ENCODE peak calls at places on chromosome 16, in ten cellular contexts. N is mesendoderm, W is OCI-LY7, X is right atrium auricular region, U is heart left ventricle, I is upper lobe of right lung, K is PC-9, L is GM23248, A is gastrocnemius medialis, E is mesenchymal stem cell. S is an unnamed sample. For H3K4me1, the result is how much of the 10 kb centered on the place peaks cover.

GRCh38 chr16:22948058-22948602 is 134.2 kb downstream of the HS3ST2 start:
- DNase-seq in N (peak), W (no peak), X (no peak), U (no peak), I (no peak), K (no peak), L (peak), A (no peak), E (no peak), S (no peak)

GRCh38 chr16:31191697-31192428 is 10.7 kb downstream of the PYCARD start:
- DNase-seq in N (no peak), W (no peak), X (no peak), U (no peak), I (no peak), K (no peak), L (no peak), A (no peak), E (no peak), S (no peak)

GRCh38 chr16:86078121-86078600 is 179.2 kb downstream of the IRF8 start:
- DNase-seq in N (no peak), W (no peak), X (no peak), U (no peak), I (peak), K (no peak), L (no peak), A (no peak), E (no peak), S (no peak)

GRCh38 chr16:10828851-10829331 is 10.3 kb upstream of the TVP23A start:
- DNase-seq in N (no peak), W (no peak), X (peak), U (peak), I (peak), K (no peak), L (peak), A (peak), E (no peak), S (peak)

GRCh38 chr16:66435896-66436295 is 8.8 kb downstream of the BEAN1 start:
- DNase-seq in N (no peak), W (no peak), X (no peak), U (no peak), I (no peak), K (no peak), L (no peak), A (no peak), E (no peak), S (no peak)

GRCh38 chr16:66651474-66651765 is 45.1 kb downstream of the CMTM4 start:
- DNase-seq in N (peak), W (no peak), X (no peak), U (no peak), I (no peak), K (no peak), L (no peak), A (no peak), E (no peak), S (no peak)

GRCh38 chr16:64196444-64196843 is 925.4 kb downstream of the CDH11 start:
- DNase-seq in N (no peak), W (no peak), X (no peak), U (no peak), I (no peak), K (no peak), L (peak), A (no peak), E (peak), S (peak)

GRCh38 chr16:86697715-86698114 is 119.4 kb downstream of the FOXL1 start:
- DNase-seq in N (no peak), W (no peak), X (no peak), U (no peak), I (no peak), K (no peak), L (peak), A (no peak), E (no peak), S (no peak)

GRCh38 chr16:56298948-56299602 is 107.8 kb downstream of the GNAO1 start:
- DNase-seq in N (no peak), W (no peak), X (no peak), U (peak), I (no peak), K (no peak), L (no peak), A (no peak), E (no peak), S (no peak)

GRCh38 chr16:84885024-84885910 is 65.5 kb downstream of the CRISPLD2 start:
- DNase-seq in N (peak), W (no peak), X (peak), U (peak), I (no peak), K (no peak), L (no peak), A (no peak), E (no peak), S (peak)

GRCh38 chr16:6076631-6077030 is 979.0 kb upstream of the EEF2KMT start:
- DNase-seq in N (no peak), W (no peak), X (no peak), U (no peak), I (no peak), K (no peak), L (no peak), A (no peak), E (no peak), S (no peak)

GRCh38 chr16:28543072-28543471 is 4.3 kb upstream of the NUPR1 start:
- DNase-seq in N (no peak), W (peak), X (no peak), U (peak), I (peak), K (peak), L (no peak), A (peak), E (no peak), S (no peak)

GRCh38 chr16:67489401-67490083 is 6.2 kb upstream of the AGRP start:
- DNase-seq in N (peak), W (peak), X (no peak), U (no peak), I (no peak), K (no peak), L (no peak), A (no peak), E (peak), S (no peak)

GRCh38 chr16:84952335-84953050 is 58.8 kb downstream of the ZDHHC7 start:
- DNase-seq in N (peak), W (peak), X (peak), U (peak), I (peak), K (peak), L (peak), A (peak), E (peak), S (peak)

GRCh38 chr16:35176449-35176848 is 1717.0 kb downstream of the TP53TG3F start:
- DNase-seq in N (no peak), W (no peak), X (peak), U (peak), I (no peak), K (no peak), L (no peak), A (no peak), E (no peak), S (no peak)

GRCh38 chr16:7369181-7369580 is 36.5 kb downstream of the RBFOX1 start:
- DNase-seq in N (no peak), W (no peak), X (no peak), U (no peak), I (no peak), K (no peak), L (no peak), A (no peak), E (no peak), S (no peak)

GRCh38 chr16:14050297-14051027 is 20.7 kb upstream of the MRTFB start:
- DNase-seq in N (peak), W (no peak), X (no peak), U (no peak), I (no peak), K (peak), L (no peak), A (no peak), E (no peak), S (no peak)

GRCh38 chr16:617855-618254 is 12.9 kb upstream of the WFIKKN1 start:
- DNase-seq in N (no peak), W (no peak), X (no peak), U (no peak), I (peak), K (no peak), L (no peak), A (no peak), E (no peak), S (peak)

GRCh38 chr16:615122-615521 is 15.7 kb upstream of the WFIKKN1 start:
- DNase-seq in N (no peak), W (no peak), X (no peak), U (no peak), I (no peak), K (no peak), L (no peak), A (no peak), E (no peak), S (peak)

GRCh38 chr16:619476-620100 is 11.2 kb upstream of the WFIKKN1 start:
- DNase-seq in N (no peak), W (no peak), X (no peak), U (no peak), I (peak), K (no peak), L (no peak), A (no peak), E (no peak), S (peak)

GRCh38 chr16:620700-621525 is 9.9 kb upstream of the WFIKKN1 start:
- DNase-seq in N (no peak), W (no peak), X (no peak), U (peak), I (no peak), K (no peak), L (no peak), A (no peak), E (no peak), S (peak)

GRCh38 chr16:616771-617586 is 13.8 kb upstream of the WFIKKN1 start:
- DNase-seq in N (no peak), W (no peak), X (no peak), U (no peak), I (peak), K (no peak), L (no peak), A (no peak), E (no peak), S (peak)
- H3K27ac ChIP-seq in N (no peak), W (no peak), X (no peak), U (no peak), I (peak), K (no peak), L (no peak), A (no peak), E (no peak), S (no peak)

GRCh38 chr16:12513057-12513790 is 290.5 kb downstream of the CPPED1 start:
- DNase-seq in N (no peak), W (no peak), X (no peak), U (no peak), I (no peak), K (no peak), L (no peak), A (no peak), E (no peak), S (no peak)
- H3K4me1 ChIP-seq in N (under half), W (under half), X (under half), U (under half), I (under half), K (under half), L (under half), A (under half), E (under half), S (under half)

GRCh38 chr16:2474877-2475412 is at the start of gene TBC1D24:
- DNase-seq in N (peak), W (peak), X (peak), U (peak), I (peak), K (peak), L (peak), A (peak), E (peak), S (peak)

GRCh38 chr16:2472885-2473284 is 1.8 kb downstream of the NTN3 start:
- DNase-seq in N (no peak), W (no peak), X (no peak), U (no peak), I (no peak), K (no peak), L (no peak), A (no peak), E (no peak), S (no peak)

GRCh38 chr16:2472488-2472864 is 1.4 kb downstream of the NTN3 start:
- DNase-seq in N (no peak), W (no peak), X (no peak), U (no peak), I (no peak), K (no peak), L (no peak), A (no peak), E (no peak), S (no peak)

GRCh38 chr16:2473999-2474876 is 689 bp upstream of the TBC1D24 start:
- DNase-seq in N (no peak), W (peak), X (no peak), U (peak), I (peak), K (no peak), L (peak), A (no peak), E (peak), S (peak)

DNA sequence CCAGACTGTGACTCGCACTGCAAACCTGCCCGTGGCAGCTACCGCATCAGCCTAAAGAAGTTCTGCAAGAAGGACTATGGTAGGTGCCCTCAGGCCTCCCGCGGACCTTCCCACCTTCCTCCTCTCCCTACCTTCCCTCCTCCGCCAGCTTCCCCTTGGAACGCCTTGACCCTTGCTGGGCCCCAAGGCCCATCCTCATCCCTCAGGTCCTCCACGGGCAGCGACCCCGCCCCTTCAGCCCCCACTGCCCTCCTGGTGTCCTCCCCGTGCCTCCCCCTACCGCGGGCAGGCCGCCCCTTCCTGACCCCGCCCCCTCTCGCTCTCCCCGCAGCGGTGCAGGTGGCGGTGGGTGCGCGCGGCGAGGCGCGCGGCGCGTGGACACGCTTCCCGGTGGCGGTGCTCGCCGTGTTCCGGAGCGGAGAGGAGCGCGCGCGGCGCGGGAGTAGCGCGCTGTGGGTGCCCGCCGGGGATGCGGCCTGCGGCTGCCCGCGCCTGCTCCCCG is 1.5 kb upstream of the TBC1D24 start:
- DNase-seq in N (no peak), W (peak), X (no peak), U (no peak), I (no peak), K (peak), L (no peak), A (no peak), E (no peak), S (no peak)
- H3K27ac ChIP-seq in N (no peak), W (peak), X (no peak), U (no peak), I (no peak), K (no peak), L (no peak), A (no peak), E (no peak), S (no peak)

GRCh38 chr16:50360033-50360778 is 8.6 kb downstream of the BRD7 start:
- DNase-seq in N (no peak), W (no peak), X (no peak), U (no peak), I (no peak), K (no peak), L (peak), A (no peak), E (peak), S (no peak)

GRCh38 chr16:50360779-50361178 is 8.0 kb downstream of the BRD7 start:
- DNase-seq in N (peak), W (no peak), X (no peak), U (no peak), I (no peak), K (no peak), L (peak), A (no peak), E (no peak), S (no peak)

GRCh38 chr16:50363656-50364055 is 5.1 kb downstream of the BRD7 start:
- DNase-seq in N (no peak), W (no peak), X (no peak), U (no peak), I (no peak), K (no peak), L (no peak), A (no peak), E (no peak), S (no peak)

GRCh38 chr16:50354629-50355456 is 13.9 kb downstream of the BRD7 start:
- DNase-seq in N (peak), W (peak), X (no peak), U (no peak), I (no peak), K (no peak), L (peak), A (no peak), E (peak), S (no peak)

GRCh38 chr16:50359626-50360025 is 9.2 kb downstream of the BRD7 start:
- DNase-seq in N (peak), W (no peak), X (no peak), U (no peak), I (no peak), K (no peak), L (no peak), A (no peak), E (no peak), S (no peak)
- H3K4me1 ChIP-seq in N (under half), W (under half), X (under half), U (under half), I (under half), K (under half), L (under half), A (under half), E (under half), S (under half)

GRCh38 chr16:70696952-70697600 is 11.2 kb upstream of the MTSS2 start:
- DNase-seq in N (peak), W (no peak), X (no peak), U (no peak), I (peak), K (peak), L (no peak), A (no peak), E (no peak), S (no peak)

GRCh38 chr16:70695351-70696070 is 9.7 kb upstream of the MTSS2 start:
- DNase-seq in N (peak), W (peak), X (no peak), U (peak), I (peak), K (peak), L (no peak), A (peak), E (peak), S (no peak)

GRCh38 chr16:70694517-70695218 is 8.8 kb upstream of the MTSS2 start:
- DNase-seq in N (no peak), W (no peak), X (no peak), U (peak), I (no peak), K (no peak), L (peak), A (no peak), E (no peak), S (no peak)

GRCh38 chr16:70697601-70698170 is 11.8 kb upstream of the MTSS2 start:
- DNase-seq in N (peak), W (no peak), X (no peak), U (no peak), I (no peak), K (peak), L (peak), A (no peak), E (peak), S (no peak)

DNA sequence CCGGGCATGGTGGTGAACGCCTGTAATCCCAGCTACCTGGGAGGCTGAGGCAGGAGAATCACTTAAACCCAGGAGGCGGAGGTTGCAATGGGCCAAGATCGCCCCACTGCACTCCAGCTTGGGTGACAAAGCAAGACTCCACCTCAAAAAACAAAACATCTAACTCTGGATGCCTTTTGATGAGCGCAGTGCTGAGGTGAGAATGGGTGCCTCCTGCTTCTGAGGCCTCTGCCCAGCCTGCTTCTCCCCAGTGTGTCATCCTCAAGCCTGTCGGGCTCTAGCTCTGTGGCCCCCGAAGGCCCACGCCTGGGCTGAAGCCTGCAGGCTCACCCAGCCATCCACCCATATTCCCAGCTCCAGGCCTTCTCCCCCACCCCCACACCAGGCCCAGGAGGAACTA is 10.5 kb upstream of the MTSS2 start:
- DNase-seq in N (no peak), W (no peak), X (no peak), U (no peak), I (no peak), K (no peak), L (no peak), A (no peak), E (no peak), S (no peak)
- H3K27ac ChIP-seq in N (no peak), W (no peak), X (peak), U (peak), I (peak), K (peak), L (no peak), A (peak), E (no peak), S (no peak)

DNA sequence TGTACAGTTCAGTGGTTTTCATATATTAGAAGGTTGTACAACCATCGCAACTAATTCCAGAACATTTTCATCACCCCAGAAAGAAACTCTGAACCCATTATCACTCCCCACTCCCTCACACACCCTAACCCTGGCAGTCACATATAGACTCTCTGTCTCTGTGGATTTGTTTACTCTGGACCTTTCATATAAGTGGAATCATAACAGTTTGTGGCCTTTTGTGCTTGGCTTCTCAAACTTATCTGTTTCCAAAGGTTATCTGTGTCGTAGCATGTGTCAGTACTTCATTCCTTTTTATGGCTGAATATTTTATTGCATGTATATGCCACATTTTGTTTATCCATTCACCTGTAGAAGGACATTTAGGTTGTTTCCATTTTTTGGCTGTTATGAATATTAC is 12.4 kb downstream of the TENT4B start:
- DNase-seq in N (no peak), W (no peak), X (no peak), U (no peak), I (no peak), K (no peak), L (no peak), A (no peak), E (no peak), S (no peak)
- H3K4me1 ChIP-seq in N (under half), W (under half), X (under half), U (under half), I (under half), K (under half), L (under half), A (under half), E (under half), S (under half)

S was measured in osteoblast.